ENCODE peak calls at places on chromosomes 7 and 10, in five cellular contexts. One of them, this sample, is unnamed.

GRCh38 chr10:7561216-7561893 is 105.4 kb downstream of the ITIH5 start:
- DNase-seq in tibial nerve: peak
- DNase-seq in neural progenitor cell: peak
- DNase-seq in lower lobe of right lung: peak
- DNase-seq in HCT116: no peak
- DNase-seq in this sample: peak

GRCh38 chr7:80722596-80723141 is 84.2 kb downstream of the CD36 start:
- DNase-seq in neural progenitor cell: peak
- DNase-seq in HCT116: peak
- DNase-seq in lower lobe of right lung: peak
- DNase-seq in tibial nerve: peak
- DNase-seq in this sample: no peak

GRCh38 chr7:380724-381210 is 90.8 kb downstream of the FOXL3 start:
- DNase-seq in tibial nerve: no peak
- DNase-seq in neural progenitor cell: peak
- DNase-seq in HCT116: no peak
- DNase-seq in lower lobe of right lung: peak
- DNase-seq in this sample: no peak

GRCh38 chr10:96657385-96657784 is 62.9 kb downstream of the PIK3AP1 start:
- DNase-seq in neural progenitor cell: no peak
- DNase-seq in HCT116: no peak
- DNase-seq in lower lobe of right lung: no peak
- DNase-seq in tibial nerve: no peak
- DNase-seq in this sample: no peak

GRCh38 chr10:106652279-106652678 is 512.2 kb downstream of the SORCS1 start:
- DNase-seq in tibial nerve: no peak
- DNase-seq in HCT116: no peak
- DNase-seq in neural progenitor cell: no peak
- DNase-seq in lower lobe of right lung: no peak
- DNase-seq in this sample: no peak

GRCh38 chr10:33979195-33979594 is 644.7 kb upstream of the NRP1 start:
- DNase-seq in tibial nerve: no peak
- DNase-seq in lower lobe of right lung: no peak
- DNase-seq in neural progenitor cell: no peak
- DNase-seq in HCT116: no peak
- DNase-seq in this sample: no peak

GRCh38 chr7:31058122-31058521 is 6.0 kb downstream of the ADCYAP1R1 start:
- DNase-seq in neural progenitor cell: no peak
- DNase-seq in HCT116: no peak
- DNase-seq in tibial nerve: no peak
- DNase-seq in lower lobe of right lung: no peak
- DNase-seq in this sample: no peak

GRCh38 chr7:16266877-16267276 is 154.5 kb downstream of the CRPPA start:
- DNase-seq in HCT116: no peak
- DNase-seq in tibial nerve: no peak
- DNase-seq in neural progenitor cell: no peak
- DNase-seq in lower lobe of right lung: no peak
- DNase-seq in this sample: no peak

GRCh38 chr10:58362026-58362799 is 23.0 kb upstream of the TFAM start:
- DNase-seq in tibial nerve: no peak
- DNase-seq in HCT116: no peak
- DNase-seq in lower lobe of right lung: no peak
- DNase-seq in neural progenitor cell: no peak
- DNase-seq in this sample: no peak

GRCh38 chr10:127884501-127884900 is 8.2 kb downstream of the CLRN3 start:
- DNase-seq in HCT116: no peak
- DNase-seq in neural progenitor cell: no peak
- DNase-seq in tibial nerve: no peak
- DNase-seq in lower lobe of right lung: no peak
- DNase-seq in this sample: no peak

GRCh38 chr10:115402690-115403089 is 309.5 kb downstream of the ATRNL1 start:
- DNase-seq in neural progenitor cell: no peak
- DNase-seq in tibial nerve: no peak
- DNase-seq in lower lobe of right lung: no peak
- DNase-seq in HCT116: no peak
- DNase-seq in this sample: no peak

GRCh38 chr10:132539431-132539839 is 1.8 kb downstream of the INPP5A start:
- DNase-seq in neural progenitor cell: no peak
- DNase-seq in HCT116: no peak
- DNase-seq in lower lobe of right lung: peak
- DNase-seq in tibial nerve: no peak
- DNase-seq in this sample: no peak

GRCh38 chr10:58588673-58589265 is 76.1 kb downstream of the BICC1 start:
- DNase-seq in tibial nerve: no peak
- DNase-seq in HCT116: no peak
- DNase-seq in neural progenitor cell: peak
- DNase-seq in lower lobe of right lung: no peak
- DNase-seq in this sample: no peak

GRCh38 chr10:63896992-63897391 is 375.8 kb downstream of the REEP3 start:
- DNase-seq in tibial nerve: no peak
- DNase-seq in HCT116: no peak
- DNase-seq in lower lobe of right lung: no peak
- DNase-seq in neural progenitor cell: no peak
- DNase-seq in this sample: no peak

GRCh38 chr10:90418869-90419652 is 438.8 kb downstream of the HTR7 start:
- DNase-seq in HCT116: peak
- DNase-seq in lower lobe of right lung: no peak
- DNase-seq in tibial nerve: no peak
- DNase-seq in neural progenitor cell: no peak
- DNase-seq in this sample: no peak

GRCh38 chr7:151744656-151745055 is 132.3 kb downstream of the PRKAG2 start:
- DNase-seq in lower lobe of right lung: no peak
- DNase-seq in neural progenitor cell: no peak
- DNase-seq in HCT116: no peak
- DNase-seq in tibial nerve: no peak
- DNase-seq in this sample: no peak

GRCh38 chr10:593016-593415 is 96.5 kb downstream of the DIP2C start:
- DNase-seq in neural progenitor cell: no peak
- DNase-seq in tibial nerve: no peak
- DNase-seq in lower lobe of right lung: no peak
- DNase-seq in HCT116: no peak
- DNase-seq in this sample: no peak

GRCh38 chr7:76216683-76217082 is 15.0 kb downstream of the SRRM3 start:
- DNase-seq in neural progenitor cell: peak
- DNase-seq in HCT116: no peak
- DNase-seq in tibial nerve: no peak
- DNase-seq in lower lobe of right lung: no peak
- DNase-seq in this sample: no peak

GRCh38 chr7:135597181-135597925 is 39.6 kb downstream of the NUP205 start:
- DNase-seq in neural progenitor cell: no peak
- DNase-seq in tibial nerve: no peak
- DNase-seq in lower lobe of right lung: no peak
- DNase-seq in HCT116: no peak
- DNase-seq in this sample: no peak

GRCh38 chr7:114264029-114264428 is 150.6 kb upstream of the FOXP2 start:
- DNase-seq in HCT116: no peak
- DNase-seq in neural progenitor cell: no peak
- DNase-seq in lower lobe of right lung: no peak
- DNase-seq in tibial nerve: no peak
- DNase-seq in this sample: no peak

GRCh38 chr7:106050002-106050742 is 61.9 kb downstream of the SYPL1 start:
- DNase-seq in neural progenitor cell: peak
- DNase-seq in lower lobe of right lung: no peak
- DNase-seq in tibial nerve: no peak
- DNase-seq in HCT116: no peak
- DNase-seq in this sample: no peak

GRCh38 chr7:149778696-149779501 is 5.5 kb upstream of the ZNF467 start:
- DNase-seq in HCT116: no peak
- DNase-seq in tibial nerve: no peak
- DNase-seq in neural progenitor cell: no peak
- DNase-seq in lower lobe of right lung: peak
- DNase-seq in this sample: no peak

GRCh38 chr7:159105845-159106614 is 38.6 kb downstream of the VIPR2 start:
- DNase-seq in HCT116: no peak
- DNase-seq in tibial nerve: no peak
- DNase-seq in lower lobe of right lung: no peak
- DNase-seq in neural progenitor cell: peak
- DNase-seq in this sample: no peak

GRCh38 chr10:97081621-97082235 is 104.0 kb downstream of the SLIT1 start:
- DNase-seq in lower lobe of right lung: no peak
- DNase-seq in neural progenitor cell: peak
- DNase-seq in tibial nerve: no peak
- DNase-seq in HCT116: peak
- DNase-seq in this sample: peak

GRCh38 chr7:96723622-96724021 is 14.0 kb upstream of the SEM1 start:
- DNase-seq in neural progenitor cell: no peak
- DNase-seq in lower lobe of right lung: no peak
- DNase-seq in tibial nerve: no peak
- DNase-seq in HCT116: no peak
- DNase-seq in this sample: no peak

DNA sequence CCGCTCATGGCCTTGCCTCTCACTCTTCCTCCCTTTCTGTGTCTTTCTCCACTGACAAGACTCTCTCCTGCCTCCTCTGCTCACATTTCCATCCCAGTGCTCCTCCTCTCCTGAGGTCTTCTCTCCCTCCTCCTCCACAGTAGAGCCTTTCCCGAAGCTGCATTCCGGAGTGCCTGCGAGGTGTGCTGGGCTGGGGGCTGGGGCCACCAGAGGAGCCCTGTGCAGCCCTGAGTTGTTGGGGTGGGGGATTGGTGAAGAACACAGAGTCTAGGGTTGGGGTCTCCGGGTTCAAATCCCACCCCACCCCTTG is 76.4 kb downstream of the ZMIZ1 start:
- DNase-seq in tibial nerve: no peak
- DNase-seq in lower lobe of right lung: no peak
- DNase-seq in neural progenitor cell: no peak
- DNase-seq in HCT116: no peak
- DNase-seq in this sample: no peak
- H3K27ac ChIP-seq in tibial nerve: peak
- H3K27ac ChIP-seq in lower lobe of right lung: peak
- H3K27ac ChIP-seq in neural progenitor cell: no peak
- H3K27ac ChIP-seq in HCT116: no peak
- H3K27ac ChIP-seq in this sample: peak

DNA sequence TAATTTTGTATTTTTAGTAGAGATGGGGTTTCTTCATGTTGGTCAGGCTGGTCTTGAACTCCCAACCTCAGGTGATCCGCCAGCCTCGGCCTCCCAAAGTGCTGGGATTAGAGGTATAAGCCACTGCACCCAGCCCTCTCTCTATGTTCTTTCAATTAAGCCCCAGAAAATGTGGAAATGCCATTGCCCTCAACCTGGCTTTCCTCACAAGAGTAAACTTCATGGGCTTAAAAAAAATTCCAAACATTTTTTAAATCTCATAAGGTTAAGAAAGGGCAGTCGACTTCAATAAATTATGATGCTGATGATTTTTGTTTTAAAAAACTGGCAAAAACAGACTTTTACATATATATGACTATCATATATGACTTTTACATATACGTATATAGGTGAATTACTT is 107.6 kb downstream of the TES start:
- DNase-seq in lower lobe of right lung: no peak
- DNase-seq in neural progenitor cell: no peak
- DNase-seq in tibial nerve: no peak
- DNase-seq in HCT116: no peak
- DNase-seq in this sample: no peak
- H3K27ac ChIP-seq in lower lobe of right lung: peak
- H3K27ac ChIP-seq in neural progenitor cell: no peak
- H3K27ac ChIP-seq in tibial nerve: peak
- H3K27ac ChIP-seq in HCT116: peak
- H3K27ac ChIP-seq in this sample: no peak

DNA sequence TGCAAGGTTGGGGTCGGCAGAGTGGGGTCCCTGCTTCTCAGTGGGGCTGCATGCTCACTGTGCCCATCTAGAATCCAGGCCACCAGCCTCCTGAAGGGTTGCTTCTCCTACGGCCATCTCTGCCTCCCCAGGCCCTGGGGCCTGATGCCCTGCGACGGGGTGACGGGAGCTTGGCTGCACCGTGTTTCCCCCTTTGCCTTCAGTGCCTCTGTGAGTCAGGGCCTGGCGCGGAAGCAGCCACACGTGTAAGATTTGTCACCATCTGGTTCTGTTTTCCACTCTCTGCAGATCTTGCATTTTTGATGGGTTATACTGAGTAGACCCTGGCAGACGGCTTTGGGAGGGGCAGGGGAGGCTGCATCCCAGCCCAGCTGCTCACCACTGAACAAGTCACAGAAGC is 7.2 kb downstream of the ADAMTS14 start:
- DNase-seq in HCT116: no peak
- DNase-seq in neural progenitor cell: no peak
- DNase-seq in lower lobe of right lung: no peak
- DNase-seq in tibial nerve: no peak
- DNase-seq in this sample: no peak
- H3K27ac ChIP-seq in HCT116: no peak
- H3K27ac ChIP-seq in neural progenitor cell: no peak
- H3K27ac ChIP-seq in lower lobe of right lung: no peak
- H3K27ac ChIP-seq in tibial nerve: no peak
- H3K27ac ChIP-seq in this sample: no peak

GRCh38 chr7:45922810-45923209 is 1.7 kb upstream of the IGFBP3 start:
- DNase-seq in lower lobe of right lung: no peak
- DNase-seq in tibial nerve: no peak
- DNase-seq in neural progenitor cell: peak
- DNase-seq in HCT116: no peak
- DNase-seq in this sample: no peak

GRCh38 chr7:45919947-45920542 is 1.0 kb downstream of the IGFBP3 start:
- DNase-seq in HCT116: no peak
- DNase-seq in lower lobe of right lung: no peak
- DNase-seq in tibial nerve: no peak
- DNase-seq in neural progenitor cell: peak
- DNase-seq in this sample: no peak

GRCh38 chr7:45921699-45922519 is 837 bp upstream of the IGFBP3 start:
- DNase-seq in neural progenitor cell: peak
- DNase-seq in tibial nerve: peak
- DNase-seq in lower lobe of right lung: peak
- DNase-seq in HCT116: peak
- DNase-seq in this sample: no peak

GRCh38 chr7:45920543-45921380 is at the start of gene IGFBP3:
- DNase-seq in HCT116: no peak
- DNase-seq in tibial nerve: no peak
- DNase-seq in lower lobe of right lung: peak
- DNase-seq in neural progenitor cell: peak
- DNase-seq in this sample: no peak

GRCh38 chr7:45921381-45921698 is 268 bp upstream of the IGFBP3 start:
- DNase-seq in lower lobe of right lung: no peak
- DNase-seq in HCT116: no peak
- DNase-seq in neural progenitor cell: no peak
- DNase-seq in tibial nerve: no peak
- DNase-seq in this sample: no peak
- H3K27ac ChIP-seq in lower lobe of right lung: no peak
- H3K27ac ChIP-seq in HCT116: no peak
- H3K27ac ChIP-seq in neural progenitor cell: no peak
- H3K27ac ChIP-seq in tibial nerve: no peak
- H3K27ac ChIP-seq in this sample: no peak

GRCh38 chr7:37342170-37342569 is 106.5 kb downstream of the ELMO1 start:
- DNase-seq in tibial nerve: no peak
- DNase-seq in lower lobe of right lung: no peak
- DNase-seq in HCT116: no peak
- DNase-seq in neural progenitor cell: no peak
- DNase-seq in this sample: no peak
- H3K27ac ChIP-seq in tibial nerve: no peak
- H3K27ac ChIP-seq in lower lobe of right lung: peak
- H3K27ac ChIP-seq in HCT116: no peak
- H3K27ac ChIP-seq in neural progenitor cell: no peak
- H3K27ac ChIP-seq in this sample: peak

GRCh38 chr7:2523461-2523905 is 3.9 kb downstream of the LFNG start:
- DNase-seq in HCT116: no peak
- DNase-seq in lower lobe of right lung: peak
- DNase-seq in neural progenitor cell: peak
- DNase-seq in tibial nerve: no peak
- DNase-seq in this sample: no peak
- H3K27ac ChIP-seq in HCT116: peak
- H3K27ac ChIP-seq in lower lobe of right lung: peak
- H3K27ac ChIP-seq in neural progenitor cell: peak
- H3K27ac ChIP-seq in tibial nerve: no peak
- H3K27ac ChIP-seq in this sample: peak